ENCODE peak calls at places on chromosomes 7 and 10, in five cellular contexts. L is astrocyte, B is mammary epithelial cell, G is neural progenitor cell, X is hepatocyte. D is an unnamed sample.

GRCh38 chr10:3749011-3749410 is 36.0 kb downstream of the KLF6 start:
- DNase-seq in X (no peak), L (no peak), B (no peak), G (no peak), D (no peak)

GRCh38 chr7:128067983-128068382 is 36.7 kb upstream of the LRRC4 start:
- DNase-seq in B (no peak), L (no peak), X (no peak), G (no peak), D (no peak)

GRCh38 chr10:88108115-88108610 is 244.7 kb downstream of the PTEN start:
- DNase-seq in G (no peak), L (no peak), X (no peak), B (no peak), D (peak; percentile 61)

GRCh38 chr7:157558875-157559595 is 222.2 kb downstream of the DNAJB6 start:
- DNase-seq in L (no peak), B (no peak), G (no peak), X (no peak), D (no peak)

GRCh38 chr7:32212321-32212720 is 142.1 kb upstream of the PDE1C start:
- DNase-seq in L (no peak), G (no peak), X (no peak), B (no peak), D (no peak)

GRCh38 chr7:91628742-91629141 is 251.8 kb downstream of the MTERF1 start:
- DNase-seq in L (no peak), G (no peak), X (no peak), B (no peak), D (no peak)

GRCh38 chr7:45092100-45092930 is 3.5 kb upstream of the NACAD start:
- DNase-seq in B (peak; percentile 74), G (no peak), L (no peak), X (no peak), D (no peak)

GRCh38 chr7:8176370-8177081 is 85.4 kb downstream of the ICA1 start:
- DNase-seq in B (no peak), X (no peak), G (no peak), L (no peak), D (peak; percentile 81)

GRCh38 chr10:78472542-78472890 is 438.9 kb downstream of the RPS24 start:
- DNase-seq in X (no peak), B (no peak), G (peak; percentile 68), L (no peak), D (no peak)

GRCh38 chr7:116525298-116525912 is 569 bp downstream of the CAV1 start:
- DNase-seq in B (peak; percentile 37), L (no peak), X (peak; percentile 35), G (peak; percentile 45), D (peak; percentile 74)

GRCh38 chr10:31912898-31913847 is 15.5 kb downstream of the ARHGAP12 start:
- DNase-seq in X (no peak), B (no peak), G (no peak), L (peak; percentile 45), D (no peak)

GRCh38 chr10:29304259-29305030 is 15.6 kb downstream of the LYZL1 start:
- DNase-seq in X (peak; percentile 85), G (peak; percentile 82), L (peak; percentile 50), B (peak; percentile 43), D (peak; percentile 50)

GRCh38 chr7:108442039-108442568 is 14.1 kb downstream of the NRCAM start:
- DNase-seq in B (peak; percentile 71), X (no peak), G (no peak), L (no peak), D (no peak)

GRCh38 chr7:132576723-132577089 is 436 bp upstream of the PLXNA4 start:
- DNase-seq in X (peak; percentile 23), B (no peak), L (no peak), G (peak; percentile 54), D (no peak)

GRCh38 chr10:19843487-19843886 is 27.3 kb downstream of the PLXDC2 start:
- DNase-seq in X (no peak), B (no peak), G (no peak), L (peak; percentile 73), D (no peak)

GRCh38 chr7:147014596-147014995 is 898.0 kb downstream of the CNTNAP2 start:
- DNase-seq in B (no peak), X (no peak), G (peak; percentile 15), L (no peak), D (no peak)

GRCh38 chr10:5565671-5566581 is 41.2 kb downstream of the CALML3 start:
- DNase-seq in X (no peak), L (peak; percentile 68), G (no peak), B (peak; percentile 100), D (no peak)

GRCh38 chr7:27277628-27278027 is 35.0 kb downstream of the EVX1 start:
- DNase-seq in L (no peak), G (no peak), X (peak; percentile 80), B (peak; percentile 84), D (no peak)

GRCh38 chr10:119504651-119505050 is 37.9 kb downstream of the RGS10 start:
- DNase-seq in X (no peak), B (no peak), G (no peak), L (no peak), D (no peak)

GRCh38 chr7:129401228-129401967 is 32.8 kb upstream of the STRIP2 start:
- DNase-seq in L (no peak), X (peak; percentile 9), B (peak; percentile 7), G (no peak), D (peak; percentile 14)

GRCh38 chr10:129951841-129952240 is 12.2 kb downstream of the EBF3 start:
- DNase-seq in G (no peak), L (no peak), X (no peak), B (no peak), D (no peak)

GRCh38 chr10:89390875-89391576 is 1.4 kb upstream of the IFIT1 start:
- DNase-seq in B (no peak), G (no peak), L (no peak), X (no peak), D (peak; percentile 20)

GRCh38 chr10:69567920-69568319 is 5.3 kb downstream of the NEUROG3 start:
- DNase-seq in B (peak; percentile 44), X (peak; percentile 86), L (peak; percentile 23), G (peak; percentile 92), D (peak; percentile 7)

GRCh38 chr10:126663328-126663727 is 7.2 kb downstream of the C10orf90 start:
- DNase-seq in X (peak; percentile 19), G (no peak), L (peak; percentile 98), B (no peak), D (no peak)

GRCh38 chr7:55178863-55179773 is 160.3 kb downstream of the EGFR start:
- DNase-seq in L (no peak), X (peak; percentile 41), G (no peak), B (no peak), D (no peak)

GRCh38 chr10:11610855-11611247 is 599 bp downstream of the USP6NL start:
- DNase-seq in G (peak; percentile 54), L (no peak), X (peak; percentile 47), B (peak; percentile 28), D (peak; percentile 33)

GRCh38 chr10:19815478-19816419 is 483 bp upstream of the PLXDC2 start:
- DNase-seq in B (peak; percentile 83), X (peak; percentile 76), G (peak; percentile 93), L (peak; percentile 83), D (peak; percentile 20)

GRCh38 chr10:117541909-117542705 is 439 bp upstream of the EMX2 start:
- DNase-seq in B (no peak), X (peak; percentile 69), G (peak; percentile 96), L (peak; percentile 23), D (no peak)

GRCh38 chr10:51867956-51868355 is 168.6 kb upstream of the CSTF2T start:
- DNase-seq in B (peak; percentile 86), G (no peak), X (no peak), L (peak; percentile 93), D (no peak)

DNA sequence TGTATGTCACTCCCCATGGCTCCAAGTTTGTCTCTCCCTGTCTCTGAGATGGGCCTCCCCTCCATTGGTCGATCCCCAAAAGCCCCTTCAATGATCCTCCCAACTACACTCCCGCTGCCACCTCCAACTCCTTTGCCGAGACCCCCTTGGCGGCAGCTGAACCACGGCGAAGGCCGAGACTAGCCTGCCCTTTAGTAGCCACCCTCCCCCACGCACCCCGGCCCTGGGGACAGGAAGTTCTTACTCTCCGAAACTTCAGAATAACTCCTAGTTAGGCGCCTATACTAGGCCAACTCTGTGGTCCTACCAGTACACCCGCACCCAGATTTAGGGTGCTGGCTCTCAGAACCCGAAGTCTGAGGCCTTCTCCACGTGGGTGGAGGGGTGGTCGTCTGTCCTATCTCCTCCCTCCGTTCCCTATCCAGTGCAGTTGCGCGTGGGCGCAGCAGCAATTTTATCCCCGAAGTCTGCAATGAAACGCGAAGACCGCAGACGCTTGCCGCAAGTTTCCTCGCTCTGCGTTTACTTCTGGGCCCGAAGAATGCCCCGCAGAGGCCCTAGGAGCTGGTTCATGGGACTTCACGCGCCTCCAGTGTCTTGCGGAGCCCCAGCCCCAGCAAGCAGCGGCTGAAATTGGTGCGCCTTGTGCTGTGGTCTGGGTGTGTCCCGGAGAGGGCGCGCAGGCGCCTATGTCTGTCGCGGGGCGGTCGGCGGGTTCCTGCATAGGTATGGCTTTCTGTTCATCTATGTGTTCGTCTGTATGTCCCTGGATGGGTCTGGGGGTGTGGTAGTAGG is 82.6 kb upstream of the SLF2 start:
- DNase-seq in G (peak; percentile 65), L (no peak), B (no peak), X (no peak), D (no peak)
- H3K4me1 ChIP-seq in G (peaks cover 39% of the 10 kb centered on the region), L (peaks cover 9% of the 10 kb centered on the region), B (peaks cover 21% of the 10 kb centered on the region), X (peaks cover 34% of the 10 kb centered on the region), D (peaks cover 8% of the 10 kb centered on the region)

GRCh38 chr7:47406766-47407129 is 175.2 kb downstream of the TNS3 start:
- DNase-seq in L (no peak), X (no peak), B (no peak), G (no peak), D (no peak)
- H3K27ac ChIP-seq in L (no peak overlapping the region), X (no peak overlapping the region), B (no peak overlapping the region), G (no peak overlapping the region), D (no peak overlapping the region)

GRCh38 chr7:100894860-100895700 is 608 bp downstream of the ACHE start:
- DNase-seq in L (no peak), X (peak; percentile 81), B (no peak), G (peak; percentile 93), D (no peak)
- TF ChIP-seq EZH2 in L (peak; percentile 80), X (no peak), B (peak; percentile 63), G (peak; percentile 95), D (peak; percentile 95)

GRCh38 chr7:155424301-155425010 is 33.5 kb upstream of the EN2 start:
- DNase-seq in B (no peak), G (no peak), L (no peak), X (no peak), D (no peak)
- H3K4me1 ChIP-seq in B (no peaks in the 10 kb centered on the region), G (no peaks in the 10 kb centered on the region), L (no peaks in the 10 kb centered on the region), X (no peaks in the 10 kb centered on the region), D (no peaks in the 10 kb centered on the region)